ENCODE peak calls at places on chromosome 9, in eight cellular contexts. O, L, E, Q, P, W, T and C are unnamed samples.

GRCh38 chr9:95297760-95298159 is 19.7 kb downstream of the FANCC start:
- DNase-seq in O (no peak), L (no peak), E (no peak), Q (no peak), P (no peak), W (no peak), T (no peak), C (no peak)

GRCh38 chr9:96874947-96875459 is 20.7 kb upstream of the ZNF782 start:
- DNase-seq in O (peak), L (no peak), E (no peak), Q (no peak), P (peak), W (peak), T (peak), C (no peak)

GRCh38 chr9:82115900-82116299 is 127.3 kb downstream of the SPATA31D1 start:
- DNase-seq in O (no peak), L (no peak), E (no peak), Q (no peak), P (no peak), W (no peak), T (no peak), C (no peak)

GRCh38 chr9:122076117-122076516 is 17.0 kb downstream of the TTLL11 start:
- DNase-seq in O (no peak), L (no peak), E (no peak), Q (peak), P (no peak), W (no peak), T (no peak), C (no peak)

GRCh38 chr9:95017062-95017461 is 290.6 kb downstream of the AOPEP start:
- DNase-seq in O (no peak), L (no peak), E (no peak), Q (no peak), P (no peak), W (no peak), T (no peak), C (no peak)

GRCh38 chr9:96158909-96159575 is 142.9 kb downstream of the HSD17B3 start:
- DNase-seq in O (peak), L (no peak), E (no peak), Q (no peak), P (no peak), W (no peak), T (no peak), C (no peak)

GRCh38 chr9:76560481-76560891 is 101.5 kb downstream of the GCNT1 start:
- DNase-seq in O (no peak), L (peak), E (no peak), Q (no peak), P (no peak), W (no peak), T (no peak), C (no peak)

GRCh38 chr9:114204265-114204664 is 48.9 kb downstream of the COL27A1 start:
- DNase-seq in O (no peak), L (no peak), E (no peak), Q (no peak), P (no peak), W (no peak), T (no peak), C (no peak)

GRCh38 chr9:75133396-75133795 is 45.1 kb downstream of the OSTF1 start:
- DNase-seq in O (no peak), L (no peak), E (no peak), Q (no peak), P (no peak), W (no peak), T (no peak), C (no peak)

GRCh38 chr9:18989865-18990264 is 43.1 kb downstream of the SAXO1 start:
- DNase-seq in O (no peak), L (no peak), E (no peak), Q (no peak), P (no peak), W (no peak), T (no peak), C (no peak)

GRCh38 chr9:114284316-114285060 is 38.4 kb upstream of the ORM1 start:
- DNase-seq in O (no peak), L (no peak), E (no peak), Q (peak), P (no peak), W (no peak), T (no peak), C (no peak)

GRCh38 chr9:72529531-72529930 is 8.1 kb downstream of the TMC1 start:
- DNase-seq in O (no peak), L (no peak), E (no peak), Q (no peak), P (no peak), W (no peak), T (no peak), C (no peak)

GRCh38 chr9:92749071-92749933 is 15.3 kb downstream of the BICD2 start:
- DNase-seq in O (no peak), L (no peak), E (no peak), Q (no peak), P (no peak), W (no peak), T (no peak), C (no peak)

GRCh38 chr9:15509931-15510788 is 610 bp downstream of the PSIP1 start:
- DNase-seq in O (peak), L (no peak), E (peak), Q (peak), P (peak), W (peak), T (no peak), C (no peak)

GRCh38 chr9:121774715-121775613 is 123.5 kb downstream of the DAB2IP start:
- DNase-seq in O (no peak), L (no peak), E (peak), Q (peak), P (no peak), W (no peak), T (no peak), C (no peak)

GRCh38 chr9:116939605-116940004 is 252.5 kb downstream of the TRIM32 start:
- DNase-seq in O (no peak), L (no peak), E (no peak), Q (no peak), P (no peak), W (no peak), T (no peak), C (no peak)

GRCh38 chr9:85859751-85860150 is 81.2 kb upstream of the NAA35 start:
- DNase-seq in O (no peak), L (no peak), E (no peak), Q (no peak), P (no peak), W (no peak), T (peak), C (no peak)

GRCh38 chr9:114163517-114163924 is 8.2 kb downstream of the COL27A1 start:
- DNase-seq in O (no peak), L (no peak), E (peak), Q (peak), P (no peak), W (no peak), T (no peak), C (no peak)

GRCh38 chr9:124311283-124311682 is 53.5 kb downstream of the NEK6 start:
- DNase-seq in O (no peak), L (no peak), E (no peak), Q (no peak), P (no peak), W (no peak), T (no peak), C (no peak)
- TF ChIP-seq CTCF in O (no peak), L (no peak), E (no peak), Q (no peak), P (no peak), W (no peak), T (no peak), C (no peak)

GRCh38 chr9:26502311-26502710 is 390.3 kb downstream of the CAAP1 start:
- DNase-seq in O (no peak), L (no peak), E (no peak), Q (no peak), P (no peak), W (no peak), T (no peak), C (no peak)
- TF ChIP-seq CTCF in O (no peak), L (no peak), E (no peak), Q (no peak), P (no peak), W (no peak), T (no peak), C (no peak)

DNA sequence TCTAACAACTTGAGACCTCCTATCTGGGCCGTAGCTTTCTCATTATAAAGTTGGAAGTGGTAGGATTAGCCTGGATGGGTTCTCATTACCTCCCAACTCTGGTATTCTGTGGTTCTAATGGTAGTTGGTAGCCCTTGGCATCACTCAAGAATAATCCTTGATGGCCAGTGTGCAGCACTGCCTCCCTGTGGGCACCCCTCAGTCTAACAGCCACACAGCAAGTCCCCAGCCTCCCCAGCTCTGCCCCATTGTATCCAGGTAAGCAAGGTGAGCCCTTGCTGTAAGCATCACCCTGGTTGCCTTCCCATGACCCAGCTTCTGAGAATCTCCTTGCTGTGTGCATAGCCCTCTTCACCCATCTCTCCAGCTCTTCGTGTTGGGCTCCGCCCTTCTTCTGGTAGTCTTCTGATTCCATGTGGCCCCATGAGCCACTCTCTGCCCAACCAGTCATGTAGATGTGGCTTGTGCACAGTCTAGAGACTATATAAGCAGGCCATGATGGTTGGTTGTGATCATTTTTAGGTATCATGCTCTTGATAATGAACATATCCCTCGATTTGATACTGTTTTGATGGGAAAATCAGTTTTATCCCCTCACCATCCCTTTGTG is 57.6 kb upstream of the GRHPR start:
- DNase-seq in O (peak), L (no peak), E (no peak), Q (no peak), P (no peak), W (no peak), T (no peak), C (no peak)
- TF ChIP-seq CTCF in O (no peak), L (peak), E (no peak), Q (no peak), P (no peak), W (peak), T (no peak), C (no peak)

DNA sequence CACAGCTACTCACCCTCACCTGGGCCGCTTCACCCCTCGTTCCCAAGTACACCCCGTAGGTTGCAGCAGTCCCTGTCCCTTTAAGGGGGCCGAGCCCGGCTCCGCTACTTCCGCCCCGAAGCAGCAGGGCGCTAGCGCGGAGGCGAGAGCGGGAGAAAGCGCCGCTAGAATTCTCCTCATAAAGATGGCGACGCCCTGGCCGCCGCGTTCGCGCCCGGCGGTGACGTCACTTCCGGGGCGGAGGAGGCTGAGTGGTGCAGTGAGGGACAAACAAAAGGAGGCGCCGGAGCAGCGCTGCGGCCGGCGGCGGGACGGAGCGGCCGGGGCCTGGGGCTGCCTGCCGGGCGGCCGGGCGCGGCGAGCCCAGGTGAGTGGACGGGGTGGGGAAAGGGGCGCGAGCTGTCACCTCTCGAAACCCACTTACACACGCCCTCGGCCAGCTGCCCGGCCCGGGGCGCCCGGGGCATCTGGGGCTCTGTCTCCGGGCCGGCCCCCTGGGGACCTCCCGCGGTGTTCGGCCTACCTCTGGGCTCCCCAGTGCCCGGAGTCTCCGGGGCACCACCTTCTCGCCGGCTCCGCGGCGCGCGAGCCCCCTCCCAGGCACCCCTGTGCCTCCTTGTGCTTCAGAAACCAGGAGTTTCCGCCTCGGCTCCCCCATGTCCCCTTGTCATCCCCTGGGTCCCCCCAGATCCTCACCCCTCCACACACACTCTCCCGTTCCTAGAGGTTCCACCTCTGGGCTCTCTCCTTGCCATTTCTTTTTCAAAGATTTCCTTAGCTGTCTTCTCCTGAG is at the start of the genes KYAT1 and LRRC8A:
- DNase-seq in O (peak), L (peak), E (peak), Q (peak), P (peak), W (peak), T (peak), C (peak)
- TF ChIP-seq CTCF in O (no peak), L (no peak), E (no peak), Q (no peak), P (no peak), W (no peak), T (no peak), C (no peak)

GRCh38 chr9:98193336-98193944 is 1.0 kb upstream of the CORO2A start:
- DNase-seq in O (no peak), L (no peak), E (no peak), Q (no peak), P (no peak), W (no peak), T (no peak), C (no peak)
- TF ChIP-seq CTCF in O (no peak), L (no peak), E (no peak), Q (no peak), P (no peak), W (no peak), T (no peak), C (no peak)

GRCh38 chr9:12816656-12817101 is 41.9 kb downstream of the LURAP1L start:
- DNase-seq in O (no peak), L (no peak), E (no peak), Q (no peak), P (no peak), W (no peak), T (no peak), C (no peak)

GRCh38 chr9:12819436-12820185 is 44.8 kb downstream of the LURAP1L start:
- DNase-seq in O (peak), L (no peak), E (no peak), Q (no peak), P (no peak), W (peak), T (no peak), C (no peak)

GRCh38 chr9:12815895-12816294 is 41.1 kb downstream of the LURAP1L start:
- DNase-seq in O (no peak), L (no peak), E (no peak), Q (no peak), P (no peak), W (no peak), T (no peak), C (no peak)

GRCh38 chr9:12817702-12818101 is 42.9 kb downstream of the LURAP1L start:
- DNase-seq in O (no peak), L (no peak), E (no peak), Q (no peak), P (no peak), W (no peak), T (peak), C (no peak)

DNA sequence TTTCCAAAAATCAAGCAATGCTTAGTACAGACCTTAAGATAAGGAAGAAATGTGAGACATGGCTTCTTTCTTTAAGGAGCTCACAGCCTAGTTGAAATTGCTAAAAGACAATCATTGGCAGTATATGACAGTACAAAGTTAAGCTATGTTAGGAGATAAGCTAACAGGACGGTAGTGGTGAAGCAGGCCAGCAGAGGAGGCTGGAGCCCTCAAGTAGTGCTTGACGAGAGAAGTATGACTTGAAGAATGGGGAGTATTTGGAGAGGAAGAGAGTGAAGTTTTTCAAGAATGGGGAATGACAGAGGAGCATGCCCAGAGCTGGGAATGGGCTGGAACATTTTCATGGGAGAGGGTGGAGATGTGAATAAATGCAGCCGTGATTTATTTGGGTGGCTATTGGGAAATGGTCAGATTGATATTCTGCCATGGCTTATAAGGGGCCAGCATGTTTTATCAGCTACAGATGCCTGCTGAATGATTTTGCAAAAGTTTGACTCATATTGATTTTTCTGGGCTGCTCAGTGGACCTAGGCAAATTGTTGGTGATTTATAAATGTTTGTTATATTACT is 43.7 kb downstream of the LURAP1L start:
- DNase-seq in O (no peak), L (no peak), E (no peak), Q (no peak), P (no peak), W (no peak), T (no peak), C (no peak)
- TF ChIP-seq CTCF in O (no peak), L (no peak), E (no peak), Q (no peak), P (no peak), W (no peak), T (no peak), C (peak)

GRCh38 chr9:124894035-124894740 is 32.3 kb downstream of the ARPC5L start:
- DNase-seq in O (no peak), L (no peak), E (no peak), Q (no peak), P (no peak), W (no peak), T (no peak), C (no peak)

GRCh38 chr9:124899845-124900244 is 37.9 kb downstream of the ARPC5L start:
- DNase-seq in O (no peak), L (no peak), E (no peak), Q (no peak), P (no peak), W (no peak), T (no peak), C (no peak)

GRCh38 chr9:124897570-124898460 is 35.9 kb downstream of the ARPC5L start:
- DNase-seq in O (no peak), L (no peak), E (no peak), Q (no peak), P (no peak), W (no peak), T (no peak), C (no peak)

GRCh38 chr9:124890179-124890578 is 28.2 kb downstream of the ARPC5L start:
- DNase-seq in O (no peak), L (no peak), E (no peak), Q (no peak), P (no peak), W (no peak), T (no peak), C (no peak)

GRCh38 chr9:124894741-124895170 is 32.8 kb downstream of the ARPC5L start:
- DNase-seq in O (peak), L (no peak), E (no peak), Q (no peak), P (peak), W (peak), T (no peak), C (no peak)
- TF ChIP-seq CTCF in O (peak), L (peak), E (no peak), Q (peak), P (peak), W (peak), T (peak), C (peak)

GRCh38 chr9:130177898-130178805 is 5.9 kb downstream of the NCS1 start:
- DNase-seq in O (no peak), L (no peak), E (no peak), Q (no peak), P (no peak), W (no peak), T (no peak), C (no peak)

GRCh38 chr9:130182090-130182909 is 10.1 kb downstream of the NCS1 start:
- DNase-seq in O (no peak), L (no peak), E (no peak), Q (no peak), P (no peak), W (no peak), T (no peak), C (no peak)

GRCh38 chr9:130181645-130182044 is 9.4 kb downstream of the NCS1 start:
- DNase-seq in O (no peak), L (no peak), E (no peak), Q (no peak), P (no peak), W (no peak), T (no peak), C (no peak)

GRCh38 chr9:130179508-130179907 is 7.3 kb downstream of the NCS1 start:
- DNase-seq in O (no peak), L (no peak), E (no peak), Q (no peak), P (no peak), W (no peak), T (no peak), C (no peak)

DNA sequence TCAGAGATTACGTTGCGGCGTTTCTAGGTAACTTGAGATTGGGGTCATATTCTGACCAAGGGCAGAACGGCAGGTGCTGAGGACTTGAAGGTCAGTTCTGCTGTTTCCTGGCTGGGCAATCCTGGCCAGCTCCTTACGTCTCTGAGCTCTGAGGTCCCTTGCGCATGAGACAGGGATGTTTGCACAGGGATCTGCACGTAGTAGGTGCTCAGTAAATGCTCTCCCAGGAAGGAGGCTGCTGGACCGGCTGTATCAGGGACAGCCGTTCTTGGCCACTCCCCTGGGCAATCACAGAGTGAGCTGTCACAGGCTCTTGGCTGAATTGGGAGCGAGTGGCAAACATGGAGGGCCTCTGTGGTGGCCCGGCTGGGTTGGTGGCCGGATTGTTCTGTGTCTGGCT is 8.3 kb downstream of the NCS1 start:
- DNase-seq in O (no peak), L (no peak), E (no peak), Q (no peak), P (no peak), W (no peak), T (no peak), C (no peak)
- TF ChIP-seq CTCF in O (no peak), L (no peak), E (no peak), Q (no peak), P (no peak), W (no peak), T (no peak), C (no peak)

GRCh38 chr9:16721972-16722371 is 148.5 kb downstream of the BNC2 start:
- DNase-seq in O (no peak), L (no peak), E (peak), Q (peak), P (no peak), W (no peak), T (no peak), C (no peak)
- TF ChIP-seq CTCF in O (no peak), L (no peak), E (no peak), Q (no peak), P (no peak), W (no peak), T (no peak), C (no peak)

DNA sequence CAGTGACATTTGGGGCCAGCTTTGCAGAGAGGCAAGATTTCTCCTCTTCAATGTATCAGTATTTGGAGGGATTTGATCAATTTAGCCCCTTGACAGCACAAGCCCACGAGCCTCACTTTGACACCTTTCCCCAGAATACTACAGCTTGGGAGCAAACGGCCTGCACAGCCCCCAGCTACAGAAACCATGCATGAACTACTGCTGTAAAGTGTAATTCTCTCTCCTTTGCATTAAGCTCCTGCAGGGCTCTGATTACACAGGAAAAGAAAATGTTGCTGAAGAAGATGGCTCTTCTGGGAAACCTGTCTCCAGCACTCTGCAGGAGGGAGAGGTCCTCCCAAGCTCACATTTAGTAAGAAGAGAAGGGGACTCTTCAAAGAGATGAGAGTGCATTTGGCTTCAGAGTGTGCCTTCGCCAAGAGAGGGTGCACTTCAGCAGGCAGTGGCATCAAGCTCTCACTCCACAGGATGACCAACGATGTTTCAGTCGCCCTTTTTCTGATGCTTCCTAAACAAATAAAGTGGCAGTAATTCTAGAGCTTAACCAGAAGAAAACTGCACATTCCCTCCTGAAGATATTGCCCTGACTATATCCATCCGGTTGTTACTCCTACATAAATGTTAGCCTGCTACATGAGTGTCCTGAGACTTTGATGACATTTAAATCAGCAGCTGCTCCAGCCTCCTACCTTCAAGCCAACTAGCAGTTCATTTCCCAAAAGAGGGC is 272.1 kb downstream of the AUH start:
- DNase-seq in O (peak), L (no peak), E (peak), Q (peak), P (no peak), W (peak), T (no peak), C (peak)
- TF ChIP-seq CTCF in O (peak), L (peak), E (no peak), Q (peak), P (no peak), W (peak), T (peak), C (peak)